ENCODE peak calls at places on chromosomes 16 and 17, in five cellular contexts. G, O, E, L and B are unnamed samples. For H3K4me1, the result is how much of the 10 kb centered on the place peaks cover.

GRCh38 chr17:78239489-78239931 is 8.1 kb downstream of the TMEM235 start:
- DNase-seq in L (no peak), O (no peak), E (peak), G (no peak), B (no peak)

GRCh38 chr16:82638095-82638798 is 11.5 kb downstream of the CDH13 start:
- DNase-seq in O (no peak), G (no peak), L (no peak), E (no peak), B (no peak)

GRCh38 chr16:65779196-65779595 is 587.3 kb upstream of the CDH5 start:
- DNase-seq in G (no peak), O (no peak), L (no peak), E (no peak), B (no peak)

GRCh38 chr17:76714822-76715461 is 4.2 kb upstream of the MXRA7 start:
- DNase-seq in G (no peak), O (no peak), L (no peak), E (peak), B (no peak)

GRCh38 chr16:66115373-66115772 is 251.1 kb upstream of the CDH5 start:
- DNase-seq in L (no peak), G (no peak), O (no peak), E (no peak), B (no peak)

GRCh38 chr16:23509763-23510153 is 536 bp downstream of the GGA2 start:
- DNase-seq in G (no peak), E (peak), L (no peak), O (no peak), B (no peak)

GRCh38 chr16:89759742-89760366 is 38.5 kb downstream of the ZNF276 start:
- DNase-seq in O (no peak), L (no peak), E (no peak), G (no peak), B (no peak)

GRCh38 chr16:12613131-12613991 is 190.3 kb downstream of the CPPED1 start:
- DNase-seq in E (no peak), L (peak), G (peak), O (peak), B (peak)

GRCh38 chr17:40903129-40903847 is 18.2 kb upstream of the KRT20 start:
- DNase-seq in G (peak), O (no peak), L (peak), E (no peak), B (no peak)

DNA sequence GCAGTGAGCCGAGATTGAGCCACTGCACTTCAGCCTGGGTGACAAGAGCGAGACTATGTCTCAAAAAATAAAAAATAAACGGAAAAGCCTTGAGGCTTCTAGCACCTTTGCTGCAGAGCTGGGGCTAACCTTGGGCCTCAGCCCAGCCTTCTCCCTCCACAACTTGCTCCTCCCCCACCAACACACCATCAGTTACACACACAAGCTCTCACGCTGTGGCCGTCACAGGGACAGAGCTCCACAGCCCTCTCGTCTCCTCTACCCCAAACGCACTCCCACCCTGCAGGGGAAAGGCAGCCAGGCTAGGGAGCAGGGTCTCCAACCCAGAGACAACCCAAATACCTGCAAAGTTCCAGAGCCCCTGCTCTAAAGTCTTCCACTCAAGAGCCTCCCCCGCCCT is 22.0 kb upstream of the MRPS23 start:
- DNase-seq in L (no peak), O (no peak), E (no peak), G (no peak), B (no peak)
- H3K4me1 ChIP-seq in L (half or more), O (under half), E (under half), G (half or more), B (under half)

GRCh38 chr17:36665417-36665816 is 64.0 kb downstream of the MRM1 start:
- DNase-seq in G (no peak), E (no peak), L (no peak), O (no peak), B (no peak)
- TF ChIP-seq ZNF274 in G (no peak), E (no peak), L (no peak), O (no peak), B (no peak)

DNA sequence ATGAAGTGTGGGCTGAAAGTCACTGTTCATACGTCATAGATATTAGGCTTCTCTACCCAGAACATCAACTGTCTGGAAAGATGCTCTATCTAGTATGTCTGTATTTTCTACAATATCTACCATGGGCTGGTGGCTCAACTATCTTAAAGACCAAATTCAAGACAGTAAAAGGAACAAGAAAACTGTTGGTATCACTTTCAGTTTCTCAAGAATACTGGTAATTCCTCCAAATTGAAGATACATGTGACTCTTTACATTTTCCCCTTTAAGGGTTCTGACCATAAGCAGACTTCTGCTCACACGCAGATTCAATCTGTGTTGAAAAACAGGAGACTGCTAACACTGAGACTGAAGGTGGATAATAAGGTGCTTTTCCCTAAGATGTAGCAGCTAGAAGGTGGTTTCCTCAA is 24.2 kb downstream of the XPO6 start:
- DNase-seq in G (no peak), L (no peak), O (peak), E (no peak), B (no peak)
- H3K4me3 ChIP-seq in G (no peak), L (no peak), O (peak), E (no peak), B (no peak)

GRCh38 chr16:53084736-53085538 is 30.1 kb downstream of the CHD9 start:
- DNase-seq in O (no peak), G (no peak), E (no peak), L (no peak), B (no peak)
- H3K4me1 ChIP-seq in O (under half), G (under half), E (under half), L (under half), B (under half)